ENCODE peak calls at places on chromosomes 3 and 15, in eight cellular contexts. One of them, this sample, is unnamed.

GRCh38 chr3:63051920-63052319 is 176.7 kb upstream of the CADPS start:
- DNase-seq in naive thymus-derived CD4-positive, alpha-beta T cell: no peak
- DNase-seq in cerebellar nuclear complex: no peak
- DNase-seq in GM06990: no peak
- DNase-seq in NCI-H1694 treated with DMSO at 0.1 percent for 48 hours: no peak
- DNase-seq in activated CD8-positive, alpha-beta memory T cell treated with anti-CD3 and anti-CD28 coated beads for 1 hour: no peak
- DNase-seq in activated T-helper 1 cell treated with anti-CD3 and anti-CD28 coated beads, Interleukin-2, amount 50 U/mL, for 16 hours: no peak
- DNase-seq in stimulated activated naive B cell treated with anti-CD40 and anti-IgM and Interleukin-4, amounts not matched to agents 10 μg/mL and 1 μg/mL and 100 μg/mL, for 72 hours: no peak
- DNase-seq in this sample: no peak

GRCh38 chr15:67049351-67050044 is 15.9 kb upstream of the SMAD3 start:
- DNase-seq in naive thymus-derived CD4-positive, alpha-beta T cell: no peak
- DNase-seq in cerebellar nuclear complex: no peak
- DNase-seq in GM06990: no peak
- DNase-seq in NCI-H1694 treated with DMSO at 0.1 percent for 48 hours: no peak
- DNase-seq in activated CD8-positive, alpha-beta memory T cell treated with anti-CD3 and anti-CD28 coated beads for 1 hour: no peak
- DNase-seq in activated T-helper 1 cell treated with anti-CD3 and anti-CD28 coated beads, Interleukin-2, amount 50 U/mL, for 16 hours: no peak
- DNase-seq in stimulated activated naive B cell treated with anti-CD40 and anti-IgM and Interleukin-4, amounts not matched to agents 10 μg/mL and 1 μg/mL and 100 μg/mL, for 72 hours: no peak
- DNase-seq in this sample: peak

GRCh38 chr3:138078901-138079344 is 36.5 kb downstream of the DZIP1L start:
- DNase-seq in naive thymus-derived CD4-positive, alpha-beta T cell: no peak
- DNase-seq in cerebellar nuclear complex: no peak
- DNase-seq in GM06990: no peak
- DNase-seq in NCI-H1694 treated with DMSO at 0.1 percent for 48 hours: no peak
- DNase-seq in activated CD8-positive, alpha-beta memory T cell treated with anti-CD3 and anti-CD28 coated beads for 1 hour: no peak
- DNase-seq in activated T-helper 1 cell treated with anti-CD3 and anti-CD28 coated beads, Interleukin-2, amount 50 U/mL, for 16 hours: no peak
- DNase-seq in stimulated activated naive B cell treated with anti-CD40 and anti-IgM and Interleukin-4, amounts not matched to agents 10 μg/mL and 1 μg/mL and 100 μg/mL, for 72 hours: no peak
- DNase-seq in this sample: peak

GRCh38 chr3:45575491-45575923 is 19.0 kb upstream of the LIMD1 start:
- DNase-seq in naive thymus-derived CD4-positive, alpha-beta T cell: no peak
- DNase-seq in cerebellar nuclear complex: no peak
- DNase-seq in GM06990: no peak
- DNase-seq in NCI-H1694 treated with DMSO at 0.1 percent for 48 hours: no peak
- DNase-seq in activated CD8-positive, alpha-beta memory T cell treated with anti-CD3 and anti-CD28 coated beads for 1 hour: no peak
- DNase-seq in activated T-helper 1 cell treated with anti-CD3 and anti-CD28 coated beads, Interleukin-2, amount 50 U/mL, for 16 hours: no peak
- DNase-seq in stimulated activated naive B cell treated with anti-CD40 and anti-IgM and Interleukin-4, amounts not matched to agents 10 μg/mL and 1 μg/mL and 100 μg/mL, for 72 hours: no peak
- DNase-seq in this sample: no peak

GRCh38 chr3:136142592-136142991 is 53.5 kb downstream of the MSL2 start:
- DNase-seq in naive thymus-derived CD4-positive, alpha-beta T cell: no peak
- DNase-seq in cerebellar nuclear complex: no peak
- DNase-seq in GM06990: no peak
- DNase-seq in NCI-H1694 treated with DMSO at 0.1 percent for 48 hours: no peak
- DNase-seq in activated CD8-positive, alpha-beta memory T cell treated with anti-CD3 and anti-CD28 coated beads for 1 hour: no peak
- DNase-seq in activated T-helper 1 cell treated with anti-CD3 and anti-CD28 coated beads, Interleukin-2, amount 50 U/mL, for 16 hours: no peak
- DNase-seq in stimulated activated naive B cell treated with anti-CD40 and anti-IgM and Interleukin-4, amounts not matched to agents 10 μg/mL and 1 μg/mL and 100 μg/mL, for 72 hours: no peak
- DNase-seq in this sample: peak

GRCh38 chr15:66873856-66874255 is 171.8 kb downstream of the SMAD6 start:
- DNase-seq in naive thymus-derived CD4-positive, alpha-beta T cell: no peak
- DNase-seq in cerebellar nuclear complex: no peak
- DNase-seq in GM06990: no peak
- DNase-seq in NCI-H1694 treated with DMSO at 0.1 percent for 48 hours: no peak
- DNase-seq in activated CD8-positive, alpha-beta memory T cell treated with anti-CD3 and anti-CD28 coated beads for 1 hour: no peak
- DNase-seq in activated T-helper 1 cell treated with anti-CD3 and anti-CD28 coated beads, Interleukin-2, amount 50 U/mL, for 16 hours: no peak
- DNase-seq in stimulated activated naive B cell treated with anti-CD40 and anti-IgM and Interleukin-4, amounts not matched to agents 10 μg/mL and 1 μg/mL and 100 μg/mL, for 72 hours: no peak
- DNase-seq in this sample: no peak

GRCh38 chr3:198030726-198031125 is 70.7 kb downstream of the LMLN start:
- DNase-seq in naive thymus-derived CD4-positive, alpha-beta T cell: no peak
- DNase-seq in cerebellar nuclear complex: no peak
- DNase-seq in GM06990: no peak
- DNase-seq in NCI-H1694 treated with DMSO at 0.1 percent for 48 hours: no peak
- DNase-seq in activated CD8-positive, alpha-beta memory T cell treated with anti-CD3 and anti-CD28 coated beads for 1 hour: no peak
- DNase-seq in activated T-helper 1 cell treated with anti-CD3 and anti-CD28 coated beads, Interleukin-2, amount 50 U/mL, for 16 hours: no peak
- DNase-seq in stimulated activated naive B cell treated with anti-CD40 and anti-IgM and Interleukin-4, amounts not matched to agents 10 μg/mL and 1 μg/mL and 100 μg/mL, for 72 hours: no peak
- DNase-seq in this sample: no peak

GRCh38 chr3:184543256-184543655 is 18.3 kb upstream of the EPHB3 start:
- DNase-seq in naive thymus-derived CD4-positive, alpha-beta T cell: no peak
- DNase-seq in cerebellar nuclear complex: no peak
- DNase-seq in GM06990: no peak
- DNase-seq in NCI-H1694 treated with DMSO at 0.1 percent for 48 hours: no peak
- DNase-seq in activated CD8-positive, alpha-beta memory T cell treated with anti-CD3 and anti-CD28 coated beads for 1 hour: no peak
- DNase-seq in activated T-helper 1 cell treated with anti-CD3 and anti-CD28 coated beads, Interleukin-2, amount 50 U/mL, for 16 hours: no peak
- DNase-seq in stimulated activated naive B cell treated with anti-CD40 and anti-IgM and Interleukin-4, amounts not matched to agents 10 μg/mL and 1 μg/mL and 100 μg/mL, for 72 hours: no peak
- DNase-seq in this sample: no peak

GRCh38 chr3:24741506-24741905 is 246.9 kb upstream of the THRB start:
- DNase-seq in naive thymus-derived CD4-positive, alpha-beta T cell: no peak
- DNase-seq in cerebellar nuclear complex: no peak
- DNase-seq in GM06990: no peak
- DNase-seq in NCI-H1694 treated with DMSO at 0.1 percent for 48 hours: no peak
- DNase-seq in activated CD8-positive, alpha-beta memory T cell treated with anti-CD3 and anti-CD28 coated beads for 1 hour: no peak
- DNase-seq in activated T-helper 1 cell treated with anti-CD3 and anti-CD28 coated beads, Interleukin-2, amount 50 U/mL, for 16 hours: no peak
- DNase-seq in stimulated activated naive B cell treated with anti-CD40 and anti-IgM and Interleukin-4, amounts not matched to agents 10 μg/mL and 1 μg/mL and 100 μg/mL, for 72 hours: no peak
- DNase-seq in this sample: no peak

GRCh38 chr15:42131826-42132806 is 24.3 kb downstream of the PLA2G4F start:
- DNase-seq in naive thymus-derived CD4-positive, alpha-beta T cell: no peak
- DNase-seq in cerebellar nuclear complex: no peak
- DNase-seq in GM06990: no peak
- DNase-seq in NCI-H1694 treated with DMSO at 0.1 percent for 48 hours: peak
- DNase-seq in activated CD8-positive, alpha-beta memory T cell treated with anti-CD3 and anti-CD28 coated beads for 1 hour: no peak
- DNase-seq in activated T-helper 1 cell treated with anti-CD3 and anti-CD28 coated beads, Interleukin-2, amount 50 U/mL, for 16 hours: no peak
- DNase-seq in stimulated activated naive B cell treated with anti-CD40 and anti-IgM and Interleukin-4, amounts not matched to agents 10 μg/mL and 1 μg/mL and 100 μg/mL, for 72 hours: no peak
- DNase-seq in this sample: no peak

GRCh38 chr3:16079519-16079918 is 95.0 kb upstream of the GALNT15 start:
- DNase-seq in naive thymus-derived CD4-positive, alpha-beta T cell: no peak
- DNase-seq in cerebellar nuclear complex: no peak
- DNase-seq in GM06990: no peak
- DNase-seq in NCI-H1694 treated with DMSO at 0.1 percent for 48 hours: no peak
- DNase-seq in activated CD8-positive, alpha-beta memory T cell treated with anti-CD3 and anti-CD28 coated beads for 1 hour: no peak
- DNase-seq in activated T-helper 1 cell treated with anti-CD3 and anti-CD28 coated beads, Interleukin-2, amount 50 U/mL, for 16 hours: no peak
- DNase-seq in stimulated activated naive B cell treated with anti-CD40 and anti-IgM and Interleukin-4, amounts not matched to agents 10 μg/mL and 1 μg/mL and 100 μg/mL, for 72 hours: no peak
- DNase-seq in this sample: peak

GRCh38 chr3:57943525-57944312 is 64.5 kb upstream of the FLNB start:
- DNase-seq in naive thymus-derived CD4-positive, alpha-beta T cell: no peak
- DNase-seq in cerebellar nuclear complex: no peak
- DNase-seq in GM06990: no peak
- DNase-seq in NCI-H1694 treated with DMSO at 0.1 percent for 48 hours: no peak
- DNase-seq in activated CD8-positive, alpha-beta memory T cell treated with anti-CD3 and anti-CD28 coated beads for 1 hour: no peak
- DNase-seq in activated T-helper 1 cell treated with anti-CD3 and anti-CD28 coated beads, Interleukin-2, amount 50 U/mL, for 16 hours: no peak
- DNase-seq in stimulated activated naive B cell treated with anti-CD40 and anti-IgM and Interleukin-4, amounts not matched to agents 10 μg/mL and 1 μg/mL and 100 μg/mL, for 72 hours: no peak
- DNase-seq in this sample: no peak